ENCODE peak calls at places on chromosomes 6 and 20, in four cellular contexts. One of them, this sample, is unnamed.
A peak's percentile ranks its signal among the peaks of the same experiment; 100 is the strongest.

GRCh38 chr20:9838378-9839295 is at the start of gene PAK5:
- DNase-seq in upper lobe of right lung: peak; percentile 86
- DNase-seq in heart left ventricle: peak; percentile 42
- DNase-seq in OCI-LY7: no peak
- DNase-seq in this sample: peak; percentile 26

GRCh38 chr6:158068893-158069799 is 87.5 kb downstream of the SYNJ2 start:
- DNase-seq in OCI-LY7: no peak
- DNase-seq in heart left ventricle: peak; percentile 51
- DNase-seq in upper lobe of right lung: peak; percentile 88
- DNase-seq in this sample: peak; percentile 93

GRCh38 chr6:50837589-50838445 is 19.1 kb downstream of the TFAP2B start:
- DNase-seq in upper lobe of right lung: no peak
- DNase-seq in heart left ventricle: no peak
- DNase-seq in OCI-LY7: no peak
- DNase-seq in this sample: no peak

GRCh38 chr20:47126709-47127108 is 229.8 kb downstream of the ZMYND8 start:
- DNase-seq in OCI-LY7: no peak
- DNase-seq in heart left ventricle: no peak
- DNase-seq in upper lobe of right lung: no peak
- DNase-seq in this sample: no peak

GRCh38 chr20:15022921-15023320 is 685.5 kb upstream of the FLRT3 start:
- DNase-seq in OCI-LY7: no peak
- DNase-seq in heart left ventricle: no peak
- DNase-seq in upper lobe of right lung: no peak
- DNase-seq in this sample: peak; percentile 70

GRCh38 chr20:18904624-18905023 is 91.0 kb downstream of the SCP2D1 start:
- DNase-seq in heart left ventricle: no peak
- DNase-seq in upper lobe of right lung: no peak
- DNase-seq in OCI-LY7: no peak
- DNase-seq in this sample: no peak

GRCh38 chr6:134111062-134111677 is 58.7 kb upstream of the SLC2A12 start:
- DNase-seq in upper lobe of right lung: no peak
- DNase-seq in OCI-LY7: peak; percentile 72
- DNase-seq in heart left ventricle: no peak
- DNase-seq in this sample: peak; percentile 65

GRCh38 chr6:161984707-161985106 is 710.8 kb upstream of the AGPAT4 start:
- DNase-seq in OCI-LY7: no peak
- DNase-seq in heart left ventricle: no peak
- DNase-seq in upper lobe of right lung: no peak
- DNase-seq in this sample: no peak

GRCh38 chr6:72371473-72371872 is 250.4 kb upstream of the KCNQ5 start:
- DNase-seq in heart left ventricle: no peak
- DNase-seq in OCI-LY7: no peak
- DNase-seq in upper lobe of right lung: no peak
- DNase-seq in this sample: peak; percentile 46

GRCh38 chr6:72376736-72377135 is 245.1 kb upstream of the KCNQ5 start:
- DNase-seq in heart left ventricle: no peak
- DNase-seq in OCI-LY7: no peak
- DNase-seq in upper lobe of right lung: no peak
- DNase-seq in this sample: no peak

GRCh38 chr6:72374864-72375263 is 247.0 kb upstream of the KCNQ5 start:
- DNase-seq in OCI-LY7: no peak
- DNase-seq in heart left ventricle: no peak
- DNase-seq in upper lobe of right lung: no peak
- DNase-seq in this sample: no peak

DNA sequence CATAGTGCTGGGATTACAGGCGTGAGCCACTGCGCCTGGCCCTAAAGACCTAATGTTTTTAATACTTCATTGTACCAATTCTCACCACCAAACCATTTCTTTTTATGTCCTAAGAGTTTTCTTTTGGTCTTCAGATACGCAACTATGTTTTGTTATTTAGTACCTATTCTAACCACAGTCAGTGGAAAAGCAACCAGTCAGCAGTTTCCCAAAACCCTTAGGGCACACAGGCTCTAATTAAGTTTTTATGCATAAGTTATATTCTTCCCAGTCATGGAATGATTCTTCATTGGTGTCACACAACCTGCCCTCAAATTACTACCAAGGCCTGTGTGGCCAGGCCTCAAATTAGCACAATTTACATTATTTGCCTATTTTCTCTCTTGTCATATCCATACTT is 247.7 kb upstream of the KCNQ5 start:
- DNase-seq in OCI-LY7: no peak
- DNase-seq in upper lobe of right lung: no peak
- DNase-seq in heart left ventricle: no peak
- DNase-seq in this sample: no peak
- TF ChIP-seq CTCF in OCI-LY7: no peak
- TF ChIP-seq CTCF in upper lobe of right lung: no peak
- TF ChIP-seq CTCF in heart left ventricle: no peak
- TF ChIP-seq CTCF in this sample: no peak

DNA sequence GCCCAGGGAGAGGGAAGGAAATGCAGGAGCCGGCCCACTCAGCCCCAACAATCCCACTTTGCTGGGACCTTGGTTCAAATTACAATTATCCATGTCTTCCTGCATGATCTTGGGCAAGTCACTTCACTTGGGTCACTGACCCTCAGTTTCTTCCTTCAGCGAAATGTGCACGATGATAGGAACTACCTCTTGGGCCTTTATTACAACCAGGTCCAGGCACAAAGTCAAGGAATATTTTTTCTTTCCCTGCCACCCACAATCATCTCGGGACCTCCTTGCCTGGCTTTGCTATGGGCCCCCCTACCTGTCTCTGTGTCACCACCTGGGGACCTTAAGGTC is 358 bp upstream of the PLTP start:
- DNase-seq in OCI-LY7: no peak
- DNase-seq in upper lobe of right lung: no peak
- DNase-seq in heart left ventricle: no peak
- DNase-seq in this sample: no peak
- H3K4me3 ChIP-seq in OCI-LY7: no peak overlapping the region
- H3K4me3 ChIP-seq in upper lobe of right lung: peak overlapping the region; percentile 58
- H3K4me3 ChIP-seq in heart left ventricle: peak overlapping the region; percentile 64
- H3K4me3 ChIP-seq in this sample: peak overlapping the region; percentile 46

DNA sequence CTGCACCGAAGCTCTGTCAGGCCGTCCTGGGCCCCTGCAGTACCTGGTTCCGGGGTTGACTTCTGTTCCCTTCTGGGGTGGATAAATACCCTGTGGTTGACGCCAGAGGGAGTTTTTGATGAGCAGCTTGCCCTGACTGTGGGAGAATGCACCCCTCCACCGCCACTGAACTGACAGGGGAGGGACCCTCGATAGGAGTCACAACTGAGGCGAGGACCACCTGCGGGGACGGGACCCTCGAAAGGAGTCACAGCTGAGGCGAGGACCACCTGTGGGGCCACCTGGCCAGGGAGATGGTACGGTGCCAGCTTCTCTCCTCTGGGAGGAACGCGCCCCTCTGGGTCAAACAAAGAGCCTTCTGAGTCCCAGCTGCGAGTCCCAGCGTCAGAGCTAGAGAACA is 100.1 kb upstream of the FRMD1 start:
- DNase-seq in upper lobe of right lung: no peak
- DNase-seq in heart left ventricle: no peak
- DNase-seq in OCI-LY7: no peak
- DNase-seq in this sample: no peak
- TF ChIP-seq CTCF in upper lobe of right lung: no peak
- TF ChIP-seq CTCF in heart left ventricle: no peak
- TF ChIP-seq CTCF in OCI-LY7: no peak
- TF ChIP-seq CTCF in this sample: no peak

DNA sequence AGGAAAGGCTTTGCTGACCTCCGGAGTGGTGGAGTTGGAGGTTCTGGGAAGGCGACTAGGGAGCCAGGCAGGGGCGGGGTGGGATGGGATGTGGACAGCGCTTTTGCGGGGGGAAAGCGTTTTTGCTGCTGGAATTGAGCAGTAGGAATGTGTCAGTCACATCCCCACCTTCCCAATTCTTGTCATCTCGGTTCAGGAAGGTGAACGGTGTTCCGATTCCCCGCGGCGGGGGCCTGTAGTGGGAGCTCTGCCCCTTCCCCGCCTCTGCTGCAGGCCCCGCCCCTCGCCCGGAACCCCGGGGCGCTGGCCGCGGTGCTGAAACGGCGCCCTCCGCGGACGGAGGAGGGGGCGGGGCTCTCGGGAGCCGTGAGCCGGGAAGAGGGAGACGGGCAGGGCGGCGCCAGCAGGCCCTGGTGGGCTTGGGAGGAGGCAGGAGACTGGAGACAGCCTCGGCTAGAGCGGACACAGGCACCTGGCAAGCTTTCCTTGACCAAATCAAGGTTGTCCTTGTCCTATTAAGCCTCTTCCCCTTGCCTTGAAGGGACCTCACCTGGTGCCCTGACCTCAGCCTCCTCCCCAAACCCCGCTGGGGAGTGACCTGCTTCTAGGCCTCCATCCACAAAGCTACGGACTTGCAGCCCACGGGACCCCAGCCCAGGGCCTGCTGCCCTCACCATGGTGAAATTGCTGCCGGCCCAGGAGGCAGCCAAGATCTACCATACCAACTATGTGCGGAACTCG is at the start of gene LHFPL5:
- DNase-seq in upper lobe of right lung: no peak
- DNase-seq in OCI-LY7: peak; percentile 19
- DNase-seq in heart left ventricle: peak; percentile 72
- DNase-seq in this sample: no peak
- H3K4me3 ChIP-seq in upper lobe of right lung: no peak within 1 kb of the TSS
- H3K4me3 ChIP-seq in OCI-LY7: no peak within 1 kb of the TSS
- H3K4me3 ChIP-seq in heart left ventricle: peak within 1 kb of the TSS; percentile 37
- H3K4me3 ChIP-seq in this sample: no peak within 1 kb of the TSS